ENCODE peak calls at places on chromosomes 13 and 19, in ten cellular contexts. P is Ammon's horn, H is DMS79, K is AG04450, S is posterior vena cava, Z is tibial artery, O is left cardiac atrium, Y is AG10803, G is NCI-H69, T is psoas muscle. R is an unnamed sample.

GRCh38 chr19:13838943-13839192 is 38.1 kb upstream of the NANOS3 start:
- DNase-seq in P (no peak), H (no peak), K (no peak), S (no peak), Z (no peak), O (peak; percentile 95), Y (no peak), G (no peak), T (no peak), R (no peak)

GRCh38 chr19:4518345-4519171 is at the start of gene PLIN4:
- DNase-seq in P (peak; percentile 57), H (no peak), K (no peak), S (no peak), Z (no peak), O (peak; percentile 82), Y (peak; percentile 39), G (no peak), T (peak; percentile 87), R (no peak)

GRCh38 chr13:99425485-99426341 is 75.6 kb upstream of the TM9SF2 start:
- DNase-seq in P (no peak), H (no peak), K (no peak), S (peak; percentile 79), Z (no peak), O (no peak), Y (no peak), G (no peak), T (no peak), R (no peak)

GRCh38 chr13:65932587-65933239 is 1297.4 kb downstream of the PCDH9 start:
- DNase-seq in P (no peak), H (no peak), K (no peak), S (no peak), Z (no peak), O (no peak), Y (no peak), G (peak; percentile 38), T (no peak), R (no peak)

GRCh38 chr19:49347835-49348234 is 12.6 kb downstream of the CD37 start:
- DNase-seq in P (peak; percentile 44), H (no peak), K (no peak), S (no peak), Z (no peak), O (no peak), Y (peak; percentile 90), G (no peak), T (no peak), R (peak; percentile 73)

GRCh38 chr13:44272692-44273091 is 100.9 kb upstream of the SERP2 start:
- DNase-seq in P (no peak), H (no peak), K (no peak), S (no peak), Z (no peak), O (no peak), Y (peak; percentile 8), G (no peak), T (no peak), R (no peak)

GRCh38 chr13:109862627-109863026 is 76.2 kb upstream of the IRS2 start:
- DNase-seq in P (no peak), H (peak; percentile 75), K (no peak), S (no peak), Z (no peak), O (no peak), Y (no peak), G (no peak), T (no peak), R (no peak)

GRCh38 chr19:16661480-16662034 is 618 bp downstream of the TMEM38A start:
- DNase-seq in P (peak; percentile 43), H (no peak), K (no peak), S (peak; percentile 80), Z (peak; percentile 91), O (peak; percentile 60), Y (no peak), G (peak; percentile 59), T (peak; percentile 62), R (peak; percentile 17)

GRCh38 chr19:47414469-47414868 is 4.9 kb downstream of the MEIS3 start:
- DNase-seq in P (peak; percentile 75), H (no peak), K (no peak), S (no peak), Z (no peak), O (no peak), Y (no peak), G (peak; percentile 58), T (no peak), R (no peak)

GRCh38 chr13:26816876-26817275 is 56.3 kb upstream of the GPR12 start:
- DNase-seq in P (no peak), H (no peak), K (no peak), S (no peak), Z (no peak), O (no peak), Y (no peak), G (no peak), T (no peak), R (no peak)

GRCh38 chr13:40145139-40145538 is 489.7 kb downstream of the COG6 start:
- DNase-seq in P (no peak), H (no peak), K (no peak), S (no peak), Z (no peak), O (no peak), Y (no peak), G (no peak), T (no peak), R (no peak)

GRCh38 chr19:5828661-5829566 is 10.6 kb downstream of the FUT6 start:
- DNase-seq in P (no peak), H (peak; percentile 58), K (no peak), S (no peak), Z (no peak), O (peak; percentile 57), Y (no peak), G (peak; percentile 89), T (no peak), R (no peak)

GRCh38 chr19:15292847-15293582 is 39.3 kb downstream of the BRD4 start:
- DNase-seq in P (no peak), H (peak; percentile 54), K (no peak), S (no peak), Z (no peak), O (no peak), Y (peak; percentile 51), G (peak; percentile 40), T (no peak), R (no peak)

GRCh38 chr13:23902975-23903905 is 5.9 kb upstream of the C1QTNF9B start:
- DNase-seq in P (no peak), H (no peak), K (no peak), S (no peak), Z (no peak), O (no peak), Y (no peak), G (peak; percentile 45), T (no peak), R (no peak)

GRCh38 chr19:2841858-2842574 is 741 bp downstream of the ZNF555 start:
- DNase-seq in P (no peak), H (no peak), K (no peak), S (no peak), Z (no peak), O (no peak), Y (no peak), G (no peak), T (no peak), R (no peak)

GRCh38 chr19:14544977-14545715 is 15.8 kb downstream of the TECR start:
- DNase-seq in P (peak; percentile 98), H (peak; percentile 91), K (no peak), S (no peak), Z (no peak), O (no peak), Y (peak; percentile 33), G (peak; percentile 99), T (peak; percentile 92), R (peak; percentile 84)

GRCh38 chr13:50403311-50403710 is 388.1 kb downstream of the KCNRG start:
- DNase-seq in P (no peak), H (peak; percentile 8), K (no peak), S (no peak), Z (no peak), O (no peak), Y (no peak), G (peak; percentile 92), T (no peak), R (peak; percentile 42)

GRCh38 chr13:113083402-113084061 is 22.1 kb upstream of the F7 start:
- DNase-seq in P (peak; percentile 90), H (peak; percentile 100), K (no peak), S (peak; percentile 85), Z (no peak), O (peak; percentile 85), Y (peak; percentile 8), G (peak; percentile 39), T (peak; percentile 65), R (peak; percentile 85)

GRCh38 chr19:30022659-30023058 is 80.6 kb downstream of the URI1 start:
- DNase-seq in P (no peak), H (no peak), K (no peak), S (no peak), Z (no peak), O (no peak), Y (no peak), G (no peak), T (no peak), R (no peak)

GRCh38 chr19:35991731-35992450 is 3.1 kb upstream of the SDHAF1 start:
- DNase-seq in P (no peak), H (no peak), K (no peak), S (no peak), Z (no peak), O (no peak), Y (peak; percentile 59), G (peak; percentile 17), T (no peak), R (no peak)

GRCh38 chr19:13797058-13797440 is 1.8 kb downstream of the ZSWIM4 start:
- DNase-seq in P (no peak), H (no peak), K (no peak), S (no peak), Z (no peak), O (no peak), Y (no peak), G (no peak), T (no peak), R (no peak)

GRCh38 chr19:47781590-47782318 is 3.3 kb downstream of the SELENOW start:
- DNase-seq in P (peak; percentile 79), H (no peak), K (no peak), S (no peak), Z (peak; percentile 80), O (peak; percentile 53), Y (peak; percentile 19), G (no peak), T (peak; percentile 40), R (peak; percentile 81)

GRCh38 chr19:280541-281007 is 10.6 kb downstream of the PLPP2 start:
- DNase-seq in P (no peak), H (peak; percentile 59), K (no peak), S (peak; percentile 70), Z (peak; percentile 45), O (no peak), Y (no peak), G (peak; percentile 75), T (no peak), R (no peak)

GRCh38 chr13:46926856-46927625 is 30.2 kb upstream of the HTR2A start:
- DNase-seq in P (peak; percentile 11), H (no peak), K (no peak), S (no peak), Z (no peak), O (no peak), Y (peak; percentile 77), G (no peak), T (no peak), R (no peak)

GRCh38 chr13:36251528-36251927 is 37.2 kb upstream of the SOHLH2 start:
- DNase-seq in P (no peak), H (no peak), K (no peak), S (no peak), Z (no peak), O (no peak), Y (no peak), G (peak; percentile 5), T (no peak), R (no peak)

GRCh38 chr13:23674795-23675640 is 104.8 kb downstream of the TNFRSF19 start:
- DNase-seq in P (no peak), H (no peak), K (peak; percentile 92), S (no peak), Z (no peak), O (no peak), Y (peak; percentile 71), G (no peak), T (no peak), R (no peak)

GRCh38 chr13:53422415-53422814 is 393.8 kb downstream of the OLFM4 start:
- DNase-seq in P (no peak), H (no peak), K (no peak), S (no peak), Z (no peak), O (no peak), Y (no peak), G (no peak), T (no peak), R (no peak)